ENCODE peak calls at places on chromosomes 7 and 10, in nine cellular contexts. One of them, this sample, is unnamed.

GRCh38 chr7:36278767-36279171 is 110.9 kb upstream of the ANLN start:
- DNase-seq in NCI-H2171: peak
- DNase-seq in heart right ventricle: no peak
- DNase-seq in GM04503: no peak
- DNase-seq in nucleus accumbens: no peak
- DNase-seq in naive thymus-derived CD4-positive, alpha-beta T cell: no peak
- DNase-seq in foreskin fibroblast: peak
- DNase-seq in adrenal gland: no peak
- DNase-seq in NCI-H82: peak
- DNase-seq in this sample: no peak

GRCh38 chr7:92717601-92717981 is 118.8 kb downstream of the CDK6 start:
- DNase-seq in NCI-H2171: no peak
- DNase-seq in heart right ventricle: no peak
- DNase-seq in GM04503: no peak
- DNase-seq in nucleus accumbens: no peak
- DNase-seq in naive thymus-derived CD4-positive, alpha-beta T cell: no peak
- DNase-seq in foreskin fibroblast: no peak
- DNase-seq in adrenal gland: no peak
- DNase-seq in NCI-H82: no peak
- DNase-seq in this sample: no peak

GRCh38 chr10:81414038-81414437 is 461.0 kb upstream of the NRG3 start:
- DNase-seq in NCI-H2171: no peak
- DNase-seq in heart right ventricle: no peak
- DNase-seq in GM04503: no peak
- DNase-seq in nucleus accumbens: no peak
- DNase-seq in naive thymus-derived CD4-positive, alpha-beta T cell: no peak
- DNase-seq in foreskin fibroblast: no peak
- DNase-seq in adrenal gland: no peak
- DNase-seq in NCI-H82: peak
- DNase-seq in this sample: no peak

GRCh38 chr7:6379881-6380280 is 67.9 kb downstream of the DAGLB start:
- DNase-seq in NCI-H2171: no peak
- DNase-seq in heart right ventricle: no peak
- DNase-seq in GM04503: no peak
- DNase-seq in nucleus accumbens: no peak
- DNase-seq in naive thymus-derived CD4-positive, alpha-beta T cell: no peak
- DNase-seq in foreskin fibroblast: no peak
- DNase-seq in adrenal gland: no peak
- DNase-seq in NCI-H82: no peak
- DNase-seq in this sample: no peak

GRCh38 chr7:41315764-41316163 is 387.1 kb downstream of the INHBA start:
- DNase-seq in NCI-H2171: no peak
- DNase-seq in heart right ventricle: no peak
- DNase-seq in GM04503: no peak
- DNase-seq in nucleus accumbens: no peak
- DNase-seq in naive thymus-derived CD4-positive, alpha-beta T cell: no peak
- DNase-seq in foreskin fibroblast: no peak
- DNase-seq in adrenal gland: peak
- DNase-seq in NCI-H82: peak
- DNase-seq in this sample: no peak

GRCh38 chr7:17709599-17709998 is 230.7 kb downstream of the SNX13 start:
- DNase-seq in NCI-H2171: no peak
- DNase-seq in heart right ventricle: no peak
- DNase-seq in GM04503: no peak
- DNase-seq in nucleus accumbens: no peak
- DNase-seq in naive thymus-derived CD4-positive, alpha-beta T cell: no peak
- DNase-seq in foreskin fibroblast: no peak
- DNase-seq in adrenal gland: no peak
- DNase-seq in NCI-H82: no peak
- DNase-seq in this sample: no peak

GRCh38 chr10:92173996-92174395 is 116.9 kb downstream of the CPEB3 start:
- DNase-seq in NCI-H2171: peak
- DNase-seq in heart right ventricle: no peak
- DNase-seq in GM04503: no peak
- DNase-seq in nucleus accumbens: no peak
- DNase-seq in naive thymus-derived CD4-positive, alpha-beta T cell: no peak
- DNase-seq in foreskin fibroblast: no peak
- DNase-seq in adrenal gland: no peak
- DNase-seq in NCI-H82: no peak
- DNase-seq in this sample: no peak

GRCh38 chr10:91604936-91605534 is 27.8 kb downstream of the PPP1R3C start:
- DNase-seq in NCI-H2171: no peak
- DNase-seq in heart right ventricle: no peak
- DNase-seq in GM04503: no peak
- DNase-seq in nucleus accumbens: no peak
- DNase-seq in naive thymus-derived CD4-positive, alpha-beta T cell: no peak
- DNase-seq in foreskin fibroblast: peak
- DNase-seq in adrenal gland: no peak
- DNase-seq in NCI-H82: no peak
- DNase-seq in this sample: no peak

GRCh38 chr10:46227571-46228075 is 59.2 kb upstream of the ANTXRL start:
- DNase-seq in NCI-H2171: no peak
- DNase-seq in heart right ventricle: no peak
- DNase-seq in GM04503: no peak
- DNase-seq in nucleus accumbens: no peak
- DNase-seq in naive thymus-derived CD4-positive, alpha-beta T cell: no peak
- DNase-seq in foreskin fibroblast: no peak
- DNase-seq in adrenal gland: no peak
- DNase-seq in NCI-H82: no peak
- DNase-seq in this sample: no peak

GRCh38 chr10:95363303-95363912 is 72.6 kb upstream of the PDLIM1 start:
- DNase-seq in NCI-H2171: peak
- DNase-seq in heart right ventricle: peak
- DNase-seq in GM04503: no peak
- DNase-seq in nucleus accumbens: no peak
- DNase-seq in naive thymus-derived CD4-positive, alpha-beta T cell: peak
- DNase-seq in foreskin fibroblast: peak
- DNase-seq in adrenal gland: peak
- DNase-seq in NCI-H82: peak
- DNase-seq in this sample: no peak

GRCh38 chr7:1710936-1711335 is 40.9 kb downstream of the ELFN1 start:
- DNase-seq in NCI-H2171: no peak
- DNase-seq in heart right ventricle: no peak
- DNase-seq in GM04503: no peak
- DNase-seq in nucleus accumbens: no peak
- DNase-seq in naive thymus-derived CD4-positive, alpha-beta T cell: no peak
- DNase-seq in foreskin fibroblast: no peak
- DNase-seq in adrenal gland: no peak
- DNase-seq in NCI-H82: no peak
- DNase-seq in this sample: no peak

GRCh38 chr10:35946556-35946955 is 304.5 kb upstream of the FZD8 start:
- DNase-seq in NCI-H2171: no peak
- DNase-seq in heart right ventricle: no peak
- DNase-seq in GM04503: no peak
- DNase-seq in nucleus accumbens: no peak
- DNase-seq in naive thymus-derived CD4-positive, alpha-beta T cell: no peak
- DNase-seq in foreskin fibroblast: no peak
- DNase-seq in adrenal gland: no peak
- DNase-seq in NCI-H82: no peak
- DNase-seq in this sample: no peak

GRCh38 chr10:17527530-17528146 is 73.2 kb upstream of the ST8SIA6 start:
- DNase-seq in NCI-H2171: no peak
- DNase-seq in heart right ventricle: peak
- DNase-seq in GM04503: no peak
- DNase-seq in nucleus accumbens: no peak
- DNase-seq in naive thymus-derived CD4-positive, alpha-beta T cell: no peak
- DNase-seq in foreskin fibroblast: peak
- DNase-seq in adrenal gland: no peak
- DNase-seq in NCI-H82: peak
- DNase-seq in this sample: no peak

GRCh38 chr7:155870334-155871180 is 58.3 kb upstream of the SHH start:
- DNase-seq in NCI-H2171: no peak
- DNase-seq in heart right ventricle: no peak
- DNase-seq in GM04503: no peak
- DNase-seq in nucleus accumbens: no peak
- DNase-seq in naive thymus-derived CD4-positive, alpha-beta T cell: no peak
- DNase-seq in foreskin fibroblast: no peak
- DNase-seq in adrenal gland: no peak
- DNase-seq in NCI-H82: no peak
- DNase-seq in this sample: no peak

GRCh38 chr7:157497367-157497743 is 160.6 kb downstream of the DNAJB6 start:
- DNase-seq in NCI-H2171: no peak
- DNase-seq in heart right ventricle: no peak
- DNase-seq in GM04503: no peak
- DNase-seq in nucleus accumbens: no peak
- DNase-seq in naive thymus-derived CD4-positive, alpha-beta T cell: no peak
- DNase-seq in foreskin fibroblast: no peak
- DNase-seq in adrenal gland: no peak
- DNase-seq in NCI-H82: no peak
- DNase-seq in this sample: no peak

GRCh38 chr7:5276611-5277010 is 6.1 kb upstream of the SLC29A4 start:
- DNase-seq in NCI-H2171: peak
- DNase-seq in heart right ventricle: no peak
- DNase-seq in GM04503: no peak
- DNase-seq in nucleus accumbens: no peak
- DNase-seq in naive thymus-derived CD4-positive, alpha-beta T cell: no peak
- DNase-seq in foreskin fibroblast: no peak
- DNase-seq in adrenal gland: no peak
- DNase-seq in NCI-H82: peak
- DNase-seq in this sample: no peak

GRCh38 chr7:80724249-80724871 is 85.9 kb downstream of the CD36 start:
- DNase-seq in NCI-H2171: no peak
- DNase-seq in heart right ventricle: no peak
- DNase-seq in GM04503: peak
- DNase-seq in nucleus accumbens: no peak
- DNase-seq in naive thymus-derived CD4-positive, alpha-beta T cell: no peak
- DNase-seq in foreskin fibroblast: peak
- DNase-seq in adrenal gland: no peak
- DNase-seq in NCI-H82: no peak
- DNase-seq in this sample: no peak

GRCh38 chr7:70684173-70684572 is 447.8 kb upstream of the GALNT17 start:
- DNase-seq in NCI-H2171: no peak
- DNase-seq in heart right ventricle: no peak
- DNase-seq in GM04503: no peak
- DNase-seq in nucleus accumbens: no peak
- DNase-seq in naive thymus-derived CD4-positive, alpha-beta T cell: no peak
- DNase-seq in foreskin fibroblast: no peak
- DNase-seq in adrenal gland: no peak
- DNase-seq in NCI-H82: no peak
- DNase-seq in this sample: no peak

GRCh38 chr10:45581497-45582385 is 90.8 kb downstream of the ZFAND4 start:
- DNase-seq in NCI-H2171: no peak
- DNase-seq in heart right ventricle: no peak
- DNase-seq in GM04503: no peak
- DNase-seq in nucleus accumbens: no peak
- DNase-seq in naive thymus-derived CD4-positive, alpha-beta T cell: no peak
- DNase-seq in foreskin fibroblast: no peak
- DNase-seq in adrenal gland: no peak
- DNase-seq in NCI-H82: no peak
- DNase-seq in this sample: no peak

GRCh38 chr7:80318081-80318480 is 183.4 kb downstream of the GNAI1 start:
- DNase-seq in NCI-H2171: no peak
- DNase-seq in heart right ventricle: no peak
- DNase-seq in GM04503: no peak
- DNase-seq in nucleus accumbens: no peak
- DNase-seq in naive thymus-derived CD4-positive, alpha-beta T cell: no peak
- DNase-seq in foreskin fibroblast: no peak
- DNase-seq in adrenal gland: no peak
- DNase-seq in NCI-H82: no peak
- DNase-seq in this sample: no peak

GRCh38 chr7:50450691-50451051 is 521 bp upstream of the FIGNL1 start:
- DNase-seq in NCI-H2171: no peak
- DNase-seq in heart right ventricle: no peak
- DNase-seq in GM04503: no peak
- DNase-seq in nucleus accumbens: no peak
- DNase-seq in naive thymus-derived CD4-positive, alpha-beta T cell: no peak
- DNase-seq in foreskin fibroblast: no peak
- DNase-seq in adrenal gland: peak
- DNase-seq in NCI-H82: no peak
- DNase-seq in this sample: no peak

GRCh38 chr10:132904169-132904813 is 38.1 kb downstream of the CFAP46 start:
- DNase-seq in NCI-H2171: peak
- DNase-seq in heart right ventricle: no peak
- DNase-seq in GM04503: no peak
- DNase-seq in nucleus accumbens: no peak
- DNase-seq in naive thymus-derived CD4-positive, alpha-beta T cell: no peak
- DNase-seq in foreskin fibroblast: no peak
- DNase-seq in adrenal gland: peak
- DNase-seq in NCI-H82: peak
- DNase-seq in this sample: no peak

GRCh38 chr7:47394751-47395252 is 187.1 kb downstream of the TNS3 start:
- DNase-seq in NCI-H2171: no peak
- DNase-seq in heart right ventricle: no peak
- DNase-seq in GM04503: no peak
- DNase-seq in nucleus accumbens: no peak
- DNase-seq in naive thymus-derived CD4-positive, alpha-beta T cell: no peak
- DNase-seq in foreskin fibroblast: no peak
- DNase-seq in adrenal gland: no peak
- DNase-seq in NCI-H82: no peak
- DNase-seq in this sample: no peak

GRCh38 chr10:43353495-43354324 is 17.7 kb upstream of the FXYD4 start:
- DNase-seq in NCI-H2171: no peak
- DNase-seq in heart right ventricle: no peak
- DNase-seq in GM04503: no peak
- DNase-seq in nucleus accumbens: no peak
- DNase-seq in naive thymus-derived CD4-positive, alpha-beta T cell: no peak
- DNase-seq in foreskin fibroblast: no peak
- DNase-seq in adrenal gland: no peak
- DNase-seq in NCI-H82: no peak
- DNase-seq in this sample: peak

GRCh38 chr7:151351967-151352366 is 10.4 kb downstream of the NUB1 start:
- DNase-seq in NCI-H2171: no peak
- DNase-seq in heart right ventricle: no peak
- DNase-seq in GM04503: no peak
- DNase-seq in nucleus accumbens: no peak
- DNase-seq in naive thymus-derived CD4-positive, alpha-beta T cell: peak
- DNase-seq in foreskin fibroblast: no peak
- DNase-seq in adrenal gland: no peak
- DNase-seq in NCI-H82: no peak
- DNase-seq in this sample: no peak

GRCh38 chr7:151384776-151385625 is 24.8 kb downstream of the WDR86 start:
- DNase-seq in NCI-H2171: no peak
- DNase-seq in heart right ventricle: no peak
- DNase-seq in GM04503: no peak
- DNase-seq in nucleus accumbens: no peak
- DNase-seq in naive thymus-derived CD4-positive, alpha-beta T cell: no peak
- DNase-seq in foreskin fibroblast: no peak
- DNase-seq in adrenal gland: no peak
- DNase-seq in NCI-H82: no peak
- DNase-seq in this sample: no peak

GRCh38 chr7:99141756-99142726 is 1.9 kb downstream of the SMURF1 start:
- DNase-seq in NCI-H2171: no peak
- DNase-seq in heart right ventricle: peak
- DNase-seq in GM04503: no peak
- DNase-seq in nucleus accumbens: peak
- DNase-seq in naive thymus-derived CD4-positive, alpha-beta T cell: peak
- DNase-seq in foreskin fibroblast: peak
- DNase-seq in adrenal gland: peak
- DNase-seq in NCI-H82: peak
- DNase-seq in this sample: no peak

GRCh38 chr10:12194752-12195271 is 879 bp downstream of the NUDT5 start:
- DNase-seq in NCI-H2171: no peak
- DNase-seq in heart right ventricle: peak
- DNase-seq in GM04503: no peak
- DNase-seq in nucleus accumbens: peak
- DNase-seq in naive thymus-derived CD4-positive, alpha-beta T cell: peak
- DNase-seq in foreskin fibroblast: peak
- DNase-seq in adrenal gland: peak
- DNase-seq in NCI-H82: peak
- DNase-seq in this sample: no peak

GRCh38 chr7:130910949-130911944 is 177.2 kb upstream of the KLF14 start:
- DNase-seq in NCI-H2171: no peak
- DNase-seq in heart right ventricle: no peak
- DNase-seq in GM04503: no peak
- DNase-seq in nucleus accumbens: no peak
- DNase-seq in naive thymus-derived CD4-positive, alpha-beta T cell: no peak
- DNase-seq in foreskin fibroblast: no peak
- DNase-seq in adrenal gland: no peak
- DNase-seq in NCI-H82: no peak
- DNase-seq in this sample: no peak

This sample was measured in NCI-H1417 treated with DMSO at 0.1 percent for 48 hours.